ENCODE peak calls at places on chromosome 1, in five cellular contexts. One of them, this sample, is unnamed.

GRCh38 chr1:153659656-153660055 is 1.2 kb downstream of the SNAPIN start:
- DNase-seq in foreskin fibroblast: no peak
- DNase-seq in occipital lobe: no peak
- DNase-seq in Peyer's patch: no peak
- DNase-seq in WTC11: no peak
- DNase-seq in this sample: no peak

GRCh38 chr1:170073893-170074249 is 624 bp downstream of the KIFAP3 start:
- DNase-seq in WTC11: no peak
- DNase-seq in foreskin fibroblast: no peak
- DNase-seq in occipital lobe: no peak
- DNase-seq in Peyer's patch: no peak
- DNase-seq in this sample: no peak

GRCh38 chr1:119373465-119373864 is 4.9 kb downstream of the HAO2 start:
- DNase-seq in WTC11: no peak
- DNase-seq in occipital lobe: no peak
- DNase-seq in foreskin fibroblast: peak; percentile 12
- DNase-seq in Peyer's patch: no peak
- DNase-seq in this sample: no peak

GRCh38 chr1:243293941-243294722 is 38.3 kb downstream of the SDCCAG8 start:
- DNase-seq in Peyer's patch: no peak
- DNase-seq in WTC11: no peak
- DNase-seq in occipital lobe: no peak
- DNase-seq in foreskin fibroblast: no peak
- DNase-seq in this sample: no peak

GRCh38 chr1:28518745-28519341 is 13.0 kb downstream of the RCC1 start:
- DNase-seq in WTC11: no peak
- DNase-seq in foreskin fibroblast: no peak
- DNase-seq in Peyer's patch: no peak
- DNase-seq in occipital lobe: no peak
- DNase-seq in this sample: no peak

GRCh38 chr1:218804014-218804785 is 369.5 kb upstream of the LYPLAL1 start:
- DNase-seq in foreskin fibroblast: peak; percentile 29
- DNase-seq in occipital lobe: no peak
- DNase-seq in WTC11: no peak
- DNase-seq in Peyer's patch: no peak
- DNase-seq in this sample: no peak

GRCh38 chr1:35708179-35708891 is 10.3 kb downstream of the C1orf216 start:
- DNase-seq in occipital lobe: no peak
- DNase-seq in WTC11: peak; percentile 37
- DNase-seq in foreskin fibroblast: no peak
- DNase-seq in Peyer's patch: no peak
- DNase-seq in this sample: no peak

GRCh38 chr1:245956225-245956624 is 550.9 kb downstream of the SMYD3 start:
- DNase-seq in Peyer's patch: peak; percentile 50
- DNase-seq in foreskin fibroblast: no peak
- DNase-seq in WTC11: no peak
- DNase-seq in occipital lobe: no peak
- DNase-seq in this sample: no peak

GRCh38 chr1:192973988-192974387 is 85.2 kb downstream of the UCHL5 start:
- DNase-seq in Peyer's patch: no peak
- DNase-seq in WTC11: no peak
- DNase-seq in occipital lobe: no peak
- DNase-seq in foreskin fibroblast: no peak
- DNase-seq in this sample: no peak

GRCh38 chr1:11822091-11822490 is 16.1 kb downstream of the CLCN6 start:
- DNase-seq in occipital lobe: no peak
- DNase-seq in Peyer's patch: no peak
- DNase-seq in foreskin fibroblast: no peak
- DNase-seq in WTC11: no peak
- DNase-seq in this sample: no peak

GRCh38 chr1:17531682-17532487 is 7.6 kb upstream of the ARHGEF10L start:
- DNase-seq in Peyer's patch: no peak
- DNase-seq in occipital lobe: peak; percentile 31
- DNase-seq in foreskin fibroblast: peak; percentile 69
- DNase-seq in WTC11: no peak
- DNase-seq in this sample: no peak

GRCh38 chr1:40633563-40634376 is 31.7 kb downstream of the RIMS3 start:
- DNase-seq in foreskin fibroblast: no peak
- DNase-seq in Peyer's patch: no peak
- DNase-seq in occipital lobe: no peak
- DNase-seq in WTC11: no peak
- DNase-seq in this sample: no peak

GRCh38 chr1:156599811-156600210 is 1.5 kb downstream of the GPATCH4 start:
- DNase-seq in WTC11: no peak
- DNase-seq in occipital lobe: no peak
- DNase-seq in foreskin fibroblast: no peak
- DNase-seq in Peyer's patch: no peak
- DNase-seq in this sample: no peak

GRCh38 chr1:74673351-74674111 is at the start of gene ERICH3:
- DNase-seq in Peyer's patch: no peak
- DNase-seq in occipital lobe: peak; percentile 72
- DNase-seq in WTC11: peak; percentile 39
- DNase-seq in foreskin fibroblast: no peak
- DNase-seq in this sample: no peak

GRCh38 chr1:228836954-228837481 is 101.7 kb downstream of the RHOU start:
- DNase-seq in occipital lobe: no peak
- DNase-seq in WTC11: no peak
- DNase-seq in foreskin fibroblast: no peak
- DNase-seq in Peyer's patch: no peak
- DNase-seq in this sample: no peak

GRCh38 chr1:10122926-10123325 is 87.4 kb upstream of the KIF1B start:
- DNase-seq in WTC11: no peak
- DNase-seq in foreskin fibroblast: no peak
- DNase-seq in Peyer's patch: no peak
- DNase-seq in occipital lobe: no peak
- DNase-seq in this sample: no peak

GRCh38 chr1:218048828-218049227 is 236.3 kb upstream of the RRP15 start:
- DNase-seq in occipital lobe: no peak
- DNase-seq in foreskin fibroblast: no peak
- DNase-seq in Peyer's patch: no peak
- DNase-seq in WTC11: no peak
- DNase-seq in this sample: no peak

GRCh38 chr1:205922314-205922713 is 20.9 kb downstream of the SLC26A9 start:
- DNase-seq in Peyer's patch: no peak
- DNase-seq in occipital lobe: no peak
- DNase-seq in foreskin fibroblast: no peak
- DNase-seq in WTC11: no peak
- DNase-seq in this sample: no peak

GRCh38 chr1:41728403-41729202 is 190.1 kb downstream of the HIVEP3 start:
- DNase-seq in Peyer's patch: peak; percentile 78
- DNase-seq in foreskin fibroblast: no peak
- DNase-seq in WTC11: no peak
- DNase-seq in occipital lobe: no peak
- DNase-seq in this sample: no peak

GRCh38 chr1:174032823-174033222 is 10.7 kb upstream of the RC3H1 start:
- DNase-seq in Peyer's patch: no peak
- DNase-seq in foreskin fibroblast: no peak
- DNase-seq in WTC11: no peak
- DNase-seq in occipital lobe: no peak
- DNase-seq in this sample: no peak

GRCh38 chr1:29282924-29283803 is 46.8 kb downstream of the PTPRU start:
- DNase-seq in Peyer's patch: no peak
- DNase-seq in foreskin fibroblast: peak; percentile 20
- DNase-seq in occipital lobe: no peak
- DNase-seq in WTC11: peak; percentile 98
- DNase-seq in this sample: peak; percentile 96

GRCh38 chr1:235865565-235866206 is 1.0 kb downstream of the LYST start:
- DNase-seq in Peyer's patch: no peak
- DNase-seq in WTC11: no peak
- DNase-seq in foreskin fibroblast: no peak
- DNase-seq in occipital lobe: no peak
- DNase-seq in this sample: no peak

GRCh38 chr1:63704443-63704842 is 69.4 kb upstream of the ROR1 start:
- DNase-seq in WTC11: no peak
- DNase-seq in foreskin fibroblast: no peak
- DNase-seq in Peyer's patch: no peak
- DNase-seq in occipital lobe: no peak
- DNase-seq in this sample: no peak

GRCh38 chr1:177913762-177914540 is 55.9 kb downstream of the SEC16B start:
- DNase-seq in WTC11: peak; percentile 62
- DNase-seq in occipital lobe: no peak
- DNase-seq in foreskin fibroblast: peak; percentile 49
- DNase-seq in Peyer's patch: no peak
- DNase-seq in this sample: peak; percentile 20

GRCh38 chr1:167442142-167442848 is 76.0 kb downstream of the CD247 start:
- DNase-seq in WTC11: peak; percentile 93
- DNase-seq in Peyer's patch: peak; percentile 94
- DNase-seq in foreskin fibroblast: peak; percentile 66
- DNase-seq in occipital lobe: peak; percentile 30
- DNase-seq in this sample: peak; percentile 73

GRCh38 chr1:230270185-230270939 is 155.8 kb downstream of the PGBD5 start:
- DNase-seq in Peyer's patch: no peak
- DNase-seq in foreskin fibroblast: no peak
- DNase-seq in occipital lobe: no peak
- DNase-seq in WTC11: no peak
- DNase-seq in this sample: no peak

GRCh38 chr1:167292216-167292615 is 71.5 kb downstream of the POU2F1 start:
- DNase-seq in occipital lobe: no peak
- DNase-seq in WTC11: no peak
- DNase-seq in foreskin fibroblast: no peak
- DNase-seq in Peyer's patch: no peak
- DNase-seq in this sample: no peak

GRCh38 chr1:14715771-14716170 is 117.3 kb downstream of the KAZN start:
- DNase-seq in Peyer's patch: no peak
- DNase-seq in WTC11: no peak
- DNase-seq in foreskin fibroblast: no peak
- DNase-seq in occipital lobe: no peak
- DNase-seq in this sample: no peak

GRCh38 chr1:37478890-37479254 is 4.5 kb downstream of the ZC3H12A start:
- DNase-seq in WTC11: no peak
- DNase-seq in Peyer's patch: peak; percentile 72
- DNase-seq in occipital lobe: no peak
- DNase-seq in foreskin fibroblast: no peak
- DNase-seq in this sample: no peak

GRCh38 chr1:46248122-46248920 is 758 bp downstream of the RAD54L start:
- DNase-seq in foreskin fibroblast: no peak
- DNase-seq in WTC11: peak; percentile 40
- DNase-seq in Peyer's patch: no peak
- DNase-seq in occipital lobe: no peak
- DNase-seq in this sample: peak; percentile 21

GRCh38 chr1:117178756-117179155 is 32.0 kb downstream of the VTCN1 start:
- DNase-seq in WTC11: no peak
- DNase-seq in Peyer's patch: no peak
- DNase-seq in occipital lobe: no peak
- DNase-seq in foreskin fibroblast: no peak
- DNase-seq in this sample: no peak

This sample was measured in neuronal stem cell.